ENCODE peak calls at places on chromosomes 11 and 22, in five cellular contexts. A, C, Y, B and Z are unnamed samples.
A peak's percentile ranks its signal among the peaks of the same experiment; 100 is the strongest.

GRCh38 chr22:44405661-44406060 is 92.4 kb downstream of the RTL6 start:
- DNase-seq in B (no peak), C (no peak), A (no peak), Y (no peak), Z (no peak)

GRCh38 chr11:114343493-114343892 is 47.3 kb downstream of the NNMT start:
- DNase-seq in A (no peak), Y (no peak), C (no peak), B (no peak), Z (no peak)

GRCh38 chr11:134347441-134347840 is 15.7 kb downstream of the GLB1L2 start:
- DNase-seq in Y (no peak), C (no peak), B (no peak), A (no peak), Z (no peak)

GRCh38 chr11:114031599-114032320 is 27.8 kb upstream of the ZBTB16 start:
- DNase-seq in Y (no peak), A (no peak), B (no peak), C (no peak), Z (no peak)

GRCh38 chr22:41567452-41567768 is 6.6 kb downstream of the CSDC2 start:
- DNase-seq in Y (no peak), C (no peak), B (no peak), A (no peak), Z (no peak)

GRCh38 chr22:23896523-23897186 is 2.5 kb downstream of the MIF start:
- DNase-seq in C (no peak), A (no peak), B (no peak), Y (no peak), Z (no peak)

GRCh38 chr22:44758354-44758969 is 6.1 kb downstream of the ARHGAP8 start:
- DNase-seq in Y (no peak), A (peak; percentile 70), B (no peak), C (peak; percentile 42), Z (no peak)

GRCh38 chr22:35230839-35231584 is 26.3 kb upstream of the HMGXB4 start:
- DNase-seq in B (no peak), C (no peak), Y (no peak), A (no peak), Z (no peak)

GRCh38 chr11:32032478-32032877 is 58.4 kb upstream of the RCN1 start:
- DNase-seq in Y (no peak), C (no peak), B (no peak), A (no peak), Z (no peak)

GRCh38 chr11:114276077-114276476 is 20.1 kb upstream of the NNMT start:
- DNase-seq in C (no peak), B (no peak), A (no peak), Y (no peak), Z (no peak)

GRCh38 chr11:124867700-124868099 is 2.5 kb downstream of the ROBO3 start:
- DNase-seq in Y (peak; percentile 59), B (no peak), C (peak; percentile 48), A (peak; percentile 62), Z (no peak)

DNA sequence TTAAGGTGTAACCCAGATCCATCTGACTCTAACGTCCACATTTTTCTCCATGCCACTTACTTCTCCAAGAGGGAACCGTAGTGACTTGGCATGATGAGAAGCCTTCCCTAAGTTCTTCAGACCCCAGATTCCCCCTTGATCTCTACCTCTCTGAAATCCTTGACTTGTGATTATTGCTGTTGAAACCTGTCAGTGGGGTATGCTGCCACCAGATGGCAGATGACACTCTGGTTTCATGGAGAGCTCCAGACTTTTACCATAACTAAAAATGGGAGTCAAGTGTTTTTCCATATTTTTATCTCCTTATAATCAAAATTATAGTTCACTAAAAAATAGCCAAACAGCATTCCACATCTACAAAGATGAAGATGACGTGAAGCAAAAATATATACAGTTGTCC is 504.2 kb downstream of the SOX6 start:
- DNase-seq in B (no peak), C (peak; percentile 45), A (peak; percentile 39), Y (no peak), Z (no peak)
- TF ChIP-seq CTCF in B (peak; percentile 53), C (peak; percentile 38), A (peak; percentile 60), Y (peak; percentile 22), Z (peak; percentile 69)

DNA sequence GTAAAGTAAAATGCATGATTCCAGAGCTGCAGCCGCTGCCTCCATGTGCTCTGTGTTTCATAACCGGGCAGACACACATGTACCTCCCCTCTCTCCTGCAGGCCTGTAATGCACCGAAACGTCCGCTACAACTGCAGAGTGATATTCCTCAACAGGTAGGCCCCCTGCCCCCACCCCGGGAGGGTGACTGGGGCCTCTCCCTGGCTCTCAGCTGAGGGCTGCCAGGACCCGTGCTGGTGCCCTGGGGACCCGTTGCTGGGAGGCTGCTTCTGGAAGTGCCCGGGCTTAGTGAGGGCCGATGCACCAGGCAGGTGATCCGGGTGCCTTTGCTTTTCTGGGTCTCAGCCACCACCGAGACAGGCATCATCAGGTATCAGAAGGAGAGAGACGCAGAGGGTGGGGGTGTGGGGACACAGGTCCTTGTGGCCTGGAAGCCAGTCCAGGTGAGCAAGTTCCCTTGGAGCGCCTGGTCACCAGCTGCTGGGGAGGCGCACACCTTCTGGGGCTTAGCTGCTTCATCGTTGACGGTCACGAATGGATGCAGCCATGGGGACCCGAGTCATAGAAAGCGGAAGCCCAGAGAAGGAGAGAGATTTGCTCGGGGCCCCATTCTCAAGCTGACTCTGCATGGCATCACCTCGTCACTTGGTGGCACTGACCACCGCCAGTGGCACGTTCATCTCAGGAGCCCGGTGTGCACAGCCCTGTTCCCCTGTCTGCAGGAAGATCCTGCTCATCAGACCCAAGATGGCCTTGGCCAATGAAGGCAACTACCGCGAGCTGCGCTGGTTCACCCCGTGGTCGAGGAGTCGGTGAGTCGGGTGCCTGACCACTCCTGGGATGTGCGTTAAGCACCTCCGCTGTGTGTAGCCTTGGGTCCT is 10.6 kb downstream of the NADSYN1 start:
- DNase-seq in A (no peak), C (no peak), Y (no peak), B (no peak), Z (no peak)
- TF ChIP-seq CTCF in A (no peak), C (no peak), Y (no peak), B (no peak), Z (no peak)

GRCh38 chr11:47186076-47186936 is at the start of gene PACSIN3:
- DNase-seq in A (no peak), C (peak; percentile 28), Y (peak; percentile 75), B (peak; percentile 55), Z (peak; percentile 47)
- TF ChIP-seq CTCF in A (no peak), C (no peak), Y (no peak), B (no peak), Z (peak; percentile 47)

DNA sequence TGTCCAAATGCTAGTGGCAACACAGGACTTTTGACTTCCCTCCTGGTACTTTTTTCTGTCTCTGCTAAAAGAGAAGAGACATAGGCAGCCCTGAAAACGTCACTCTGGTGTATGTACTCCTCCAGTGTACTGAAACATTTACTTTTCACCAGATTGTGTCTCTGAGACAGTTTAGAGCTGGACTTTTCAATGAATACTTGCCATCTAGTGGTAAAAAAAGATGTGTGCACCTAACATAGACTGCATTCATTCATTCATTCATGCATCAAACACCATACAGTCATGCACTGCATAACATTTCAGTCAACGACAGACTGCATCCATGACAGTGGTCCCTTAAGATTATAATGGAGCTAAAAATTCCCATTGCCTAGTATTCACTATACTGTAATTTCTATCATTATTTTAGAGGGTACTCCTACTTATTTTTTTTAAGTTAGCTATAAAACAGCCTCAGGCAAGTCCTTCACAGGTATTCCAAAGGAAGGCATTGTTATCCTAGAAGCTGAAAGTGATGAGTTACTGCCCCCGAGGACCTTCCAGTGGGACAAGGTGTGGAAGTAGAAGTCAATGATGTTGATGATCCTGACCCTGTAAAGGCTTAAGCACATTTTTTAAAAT is 186.2 kb downstream of the SPON1 start:
- DNase-seq in A (peak; percentile 54), C (peak; percentile 68), B (no peak), Y (no peak), Z (no peak)
- TF ChIP-seq CTCF in A (peak; percentile 56), C (peak; percentile 60), B (peak; percentile 71), Y (peak; percentile 49), Z (peak; percentile 74)

GRCh38 chr11:1389932-1390587 is at the start of gene BRSK2:
- DNase-seq in C (no peak), Y (no peak), B (no peak), A (no peak), Z (no peak)

GRCh38 chr11:1388763-1389102 is 1.0 kb upstream of the BRSK2 start:
- DNase-seq in B (no peak), Y (no peak), A (no peak), C (no peak), Z (no peak)

GRCh38 chr11:1387521-1387920 is 2.2 kb upstream of the BRSK2 start:
- DNase-seq in A (no peak), C (no peak), Y (no peak), B (no peak), Z (no peak)

GRCh38 chr11:1389103-1389931 is 417 bp upstream of the BRSK2 start:
- DNase-seq in A (peak; percentile 97), Y (peak; percentile 91), C (peak; percentile 94), B (peak; percentile 97), Z (peak; percentile 98)

DNA sequence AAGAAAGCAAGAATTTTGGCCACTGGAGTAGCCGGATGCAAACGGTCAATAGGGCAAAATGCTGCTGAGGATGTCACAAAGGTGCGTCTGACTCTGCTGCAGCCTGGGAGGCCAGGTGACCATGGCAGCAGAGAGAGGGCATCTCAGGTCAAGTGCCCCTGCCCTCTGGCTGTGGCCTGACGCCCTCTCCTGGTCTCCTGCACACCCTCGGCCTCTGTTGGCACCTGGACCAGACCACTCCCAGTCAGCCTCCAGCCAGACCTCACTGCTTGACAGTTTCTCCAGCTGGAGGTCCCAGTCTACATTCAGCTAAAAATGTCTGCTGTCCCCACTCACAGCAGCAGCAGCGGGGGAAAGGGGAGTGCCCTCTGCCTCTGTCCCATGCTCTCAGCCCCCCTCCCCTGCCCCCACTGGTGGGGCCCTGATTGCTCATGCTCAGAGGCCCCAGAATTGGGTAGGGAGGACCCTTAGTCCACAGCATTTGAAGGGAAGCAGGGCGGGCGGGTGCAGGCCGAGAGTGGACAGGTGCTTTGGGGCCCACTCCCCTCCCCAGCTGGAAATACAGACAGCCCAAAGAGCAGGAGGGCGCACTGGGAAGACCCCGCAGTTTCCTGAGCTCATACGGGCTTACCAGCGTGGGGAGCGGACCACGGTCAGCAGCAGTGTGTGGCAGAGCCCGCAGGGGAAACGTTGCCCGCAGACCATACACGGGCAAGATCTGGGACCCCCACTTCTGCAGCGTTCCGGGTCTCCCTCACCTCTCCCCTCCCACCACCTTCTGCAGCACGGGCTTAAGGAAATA is 1.6 kb upstream of the BRSK2 start:
- DNase-seq in B (no peak), Y (no peak), C (no peak), A (no peak), Z (no peak)
- TF ChIP-seq CTCF in B (no peak), Y (peak; percentile 36), C (no peak), A (no peak), Z (peak; percentile 4)

DNA sequence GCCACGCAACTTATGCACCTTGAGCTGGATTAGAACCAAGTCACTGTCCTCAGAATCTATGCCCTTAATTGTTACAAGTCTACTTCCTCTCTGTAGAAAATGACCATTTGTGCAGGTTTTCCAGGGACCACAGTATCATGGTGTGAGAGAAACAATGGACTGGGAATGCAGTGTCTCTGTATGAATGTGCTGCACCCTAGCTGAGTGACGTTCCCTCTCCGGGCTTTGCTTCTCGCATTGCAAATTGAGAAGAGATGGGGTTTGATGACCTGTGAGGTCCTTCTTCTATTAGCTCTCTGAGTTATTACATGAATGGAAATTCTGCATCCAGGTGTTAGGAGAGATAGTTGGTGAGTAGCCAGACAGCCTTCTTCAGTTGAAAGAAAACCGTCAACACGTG is 1052.3 kb downstream of the NTM start:
- DNase-seq in B (no peak), Y (no peak), A (no peak), C (no peak), Z (no peak)
- TF ChIP-seq CTCF in B (no peak), Y (no peak), A (no peak), C (no peak), Z (no peak)